ENCODE peak calls at places on chromosomes 6 and 20, in four cellular contexts. L is NB4; P is Peyer's patch; V is CD8-positive, alpha-beta T cell. O is an unnamed sample.

GRCh38 chr20:49539481-49540231 is 28.3 kb downstream of the PTGIS start:
- DNase-seq in L (no peak), P (no peak), V (no peak), O (no peak)

GRCh38 chr6:49898904-49899566 is 32.7 kb upstream of the CRISP1 start:
- DNase-seq in L (no peak), P (no peak), V (no peak), O (no peak)

GRCh38 chr6:12529364-12530019 is 187.1 kb upstream of the PHACTR1 start:
- DNase-seq in L (no peak), P (no peak), V (no peak), O (no peak)

GRCh38 chr6:39377530-39377929 is 55.0 kb upstream of the KCNK16 start:
- DNase-seq in L (peak; percentile 56), P (no peak), V (no peak), O (no peak)

GRCh38 chr6:16730720-16731502 is 30.3 kb downstream of the ATXN1 start:
- DNase-seq in L (peak; percentile 45), P (no peak), V (no peak), O (no peak)

GRCh38 chr20:44776977-44777376 is 31.3 kb downstream of the KCNK15 start:
- DNase-seq in L (peak; percentile 49), P (no peak), V (no peak), O (no peak)

GRCh38 chr20:7772376-7772775 is 167.9 kb downstream of the HAO1 start:
- DNase-seq in L (no peak), P (no peak), V (no peak), O (no peak)

GRCh38 chr6:408599-409102 is 17.1 kb downstream of the IRF4 start:
- DNase-seq in L (peak; percentile 55), P (no peak), V (no peak), O (no peak)

GRCh38 chr20:62477669-62478450 is 2.1 kb upstream of the GATA5 start:
- DNase-seq in L (peak; percentile 48), P (no peak), V (no peak), O (no peak)

GRCh38 chr6:34234667-34235604 is 1.7 kb upstream of the HMGA1 start:
- DNase-seq in L (peak; percentile 7), P (peak; percentile 34), V (peak; percentile 57), O (no peak)

GRCh38 chr20:46176744-46177378 is 58.7 kb downstream of the CD40 start:
- DNase-seq in L (no peak), P (no peak), V (no peak), O (no peak)

DNA sequence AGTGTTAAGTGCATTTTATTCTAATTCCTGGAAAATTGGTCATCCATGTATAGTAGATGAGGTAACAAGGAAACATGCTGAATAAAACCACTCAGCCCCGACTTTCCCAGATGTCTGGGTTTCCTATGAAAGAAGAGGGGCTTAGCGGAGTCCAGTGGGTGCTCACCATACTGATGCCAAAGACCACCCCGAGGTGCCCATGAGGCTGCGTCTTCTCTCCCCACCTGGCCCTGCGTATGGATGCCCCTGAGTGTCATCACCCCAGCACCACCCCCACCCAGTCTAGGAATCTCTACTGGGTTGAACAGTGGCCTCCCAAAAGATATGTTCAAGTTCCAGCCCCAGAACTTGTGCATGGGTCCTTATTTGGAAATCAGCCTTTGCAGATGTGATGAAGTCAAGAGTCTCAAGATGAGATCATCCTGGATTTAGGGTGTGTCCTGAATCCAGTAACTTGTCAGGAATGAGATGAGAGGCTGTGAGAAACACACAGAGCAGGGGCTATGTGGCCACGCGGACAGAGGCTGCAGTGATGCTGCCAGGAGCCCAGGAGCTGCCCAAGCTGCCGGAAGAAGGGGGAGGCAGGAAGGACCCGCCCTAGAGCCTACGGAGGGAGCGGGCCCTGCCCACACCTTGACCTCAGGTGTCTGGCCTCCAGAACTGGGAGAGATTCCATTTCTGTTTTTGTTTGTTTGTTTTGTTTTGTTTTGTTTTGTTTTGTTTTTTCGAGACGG is 124.6 kb upstream of the CDH4 start:
- DNase-seq in L (no peak), P (no peak), V (no peak), O (no peak)
- TF ChIP-seq CTCF in L (no peak), P (no peak), V (no peak), O (no peak)

GRCh38 chr6:11194399-11195274 is 37.8 kb downstream of the NEDD9 start:
- DNase-seq in L (no peak), P (no peak), V (no peak), O (no peak)

GRCh38 chr6:11198663-11199603 is 33.5 kb downstream of the NEDD9 start:
- DNase-seq in L (peak; percentile 31), P (no peak), V (no peak), O (no peak)

GRCh38 chr6:11197846-11198245 is 34.6 kb downstream of the NEDD9 start:
- DNase-seq in L (no peak), P (no peak), V (no peak), O (no peak)

GRCh38 chr6:11196511-11197174 is 35.8 kb downstream of the NEDD9 start:
- DNase-seq in L (no peak), P (no peak), V (no peak), O (no peak)

GRCh38 chr6:11197175-11197535 is 35.3 kb downstream of the NEDD9 start:
- DNase-seq in L (no peak), P (no peak), V (no peak), O (no peak)
- H3K4me3 ChIP-seq in L (no peak overlapping the region), P (no peak overlapping the region), V (no peak overlapping the region), O (no peak overlapping the region)

DNA sequence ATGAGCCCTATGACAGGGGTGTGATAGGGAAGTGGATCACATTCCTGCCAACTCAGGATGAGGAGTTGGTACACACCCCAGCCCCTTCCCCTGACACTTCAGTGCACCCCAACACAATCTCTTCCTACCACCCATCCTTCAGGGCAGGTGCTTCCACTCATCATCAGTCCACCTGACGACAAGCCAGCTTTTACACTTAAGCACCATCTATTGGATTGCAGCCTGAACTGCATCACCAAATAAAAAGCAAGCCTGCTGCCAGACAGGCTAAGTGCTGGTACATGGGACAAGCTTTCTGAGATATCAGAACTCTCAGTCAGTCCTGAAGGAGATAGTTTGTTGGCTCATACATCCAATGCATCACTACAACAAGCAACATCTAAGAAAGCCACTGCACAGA is 69.0 kb upstream of the TMEM200A start:
- DNase-seq in L (no peak), P (no peak), V (no peak), O (no peak)
- TF ChIP-seq CTCF in L (no peak), P (no peak), V (no peak), O (peak; percentile 20)

GRCh38 chr20:53581444-53582311 is 12.0 kb downstream of the ZNF217 start:
- DNase-seq in L (peak; percentile 10), P (peak; percentile 68), V (peak; percentile 59), O (peak; percentile 49)
- H3K4me3 ChIP-seq in L (no peak overlapping the region), P (peak overlapping the region; percentile 13), V (peak overlapping the region; percentile 50), O (peak overlapping the region; percentile 63)

GRCh38 chr20:64049060-64049886 is at the start of gene SOX18:
- DNase-seq in L (peak; percentile 87), P (no peak), V (no peak), O (no peak)
- TF ChIP-seq CTCF in L (no peak), P (no peak), V (no peak), O (no peak)

GRCh38 chr6:25755496-25755895 is 954 bp downstream of the SLC17A4 start:
- DNase-seq in L (no peak), P (no peak), V (no peak), O (no peak)
- H3K4me3 ChIP-seq in L (no peak overlapping the region), P (peak overlapping the region; percentile 9), V (no peak overlapping the region), O (no peak overlapping the region)

DNA sequence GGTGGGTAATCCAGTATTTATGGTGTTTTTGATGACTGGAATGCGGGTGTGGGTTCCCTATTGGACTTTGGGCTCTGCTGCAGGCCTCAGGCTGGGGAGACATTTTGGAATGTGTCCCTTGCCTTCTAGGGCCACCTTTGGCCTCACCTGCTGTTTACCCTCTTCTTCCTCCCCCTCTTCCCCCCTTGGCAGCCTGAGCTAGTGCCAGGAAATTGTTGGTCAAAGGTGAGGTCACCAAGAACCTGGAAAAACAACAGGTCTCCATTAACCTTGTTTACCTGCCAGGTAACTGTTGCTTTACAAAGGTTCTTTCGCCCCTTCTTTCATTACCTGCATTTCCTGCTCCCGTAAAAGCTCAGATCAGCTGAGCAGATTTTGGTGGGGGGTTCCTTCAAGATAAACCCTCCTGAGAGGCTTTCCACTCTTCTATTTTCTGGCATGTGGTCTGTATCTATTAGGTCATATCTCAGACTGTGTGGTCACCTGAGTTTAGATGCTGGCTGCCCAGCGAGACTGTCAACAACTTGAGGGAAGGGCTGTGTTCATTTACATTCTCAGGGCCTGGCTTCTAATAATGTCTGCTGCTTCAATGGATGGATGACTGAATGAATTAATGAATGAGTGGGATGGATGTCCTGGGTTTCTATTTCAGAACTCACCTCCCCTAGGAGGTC is 34.7 kb downstream of the VEGFA start:
- DNase-seq in L (no peak), P (no peak), V (no peak), O (no peak)
- TF ChIP-seq CTCF in L (no peak), P (no peak), V (no peak), O (no peak)

DNA sequence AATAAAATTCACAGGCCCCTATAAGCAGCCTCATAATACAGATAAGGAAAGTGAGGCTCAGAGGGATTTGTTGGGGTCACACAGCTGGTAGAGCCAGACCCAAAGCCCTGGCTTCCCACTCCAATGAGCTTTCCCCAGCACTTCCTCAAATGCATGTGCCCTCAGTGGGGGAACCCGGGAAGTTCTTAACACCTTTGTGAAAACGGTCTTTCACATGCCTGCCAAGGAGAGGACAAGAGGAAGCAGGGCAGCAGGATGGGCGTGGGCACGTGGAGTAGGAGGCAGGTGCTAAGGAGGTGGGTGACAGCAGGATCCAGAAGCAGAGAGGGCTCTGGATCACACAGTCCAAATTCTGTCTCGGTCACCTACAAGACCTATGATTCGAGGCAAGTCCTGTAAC is 598 bp downstream of the PI16 start:
- DNase-seq in L (no peak), P (no peak), V (no peak), O (no peak)
- H3K4me3 ChIP-seq in L (no peak overlapping the region), P (no peak overlapping the region), V (no peak overlapping the region), O (no peak overlapping the region)